ENCODE peak calls at places on chromosomes 4 and X, in four cellular contexts. G, M, Q and U are unnamed samples.

GRCh38 chrX:2497961-2498780 is 2.6 kb downstream of the DHRSX start:
- DNase-seq in M (peak), Q (peak), G (no peak), U (peak)

GRCh38 chr4:41160010-41160789 is 54.1 kb downstream of the APBB2 start:
- DNase-seq in G (no peak), Q (peak), M (peak), U (no peak)

GRCh38 chr4:56506110-56506705 is 617 bp downstream of the ARL9 start:
- DNase-seq in Q (peak), G (peak), M (no peak), U (no peak)

GRCh38 chrX:7586126-7586525 is 256.8 kb upstream of the VCX start:
- DNase-seq in Q (peak), G (peak), M (peak), U (peak)

GRCh38 chr4:145656156-145656555 is 23.8 kb upstream of the C4orf51 start:
- DNase-seq in G (no peak), M (no peak), Q (no peak), U (no peak)

GRCh38 chrX:14964500-14964899 is 91.3 kb downstream of the MOSPD2 start:
- DNase-seq in G (no peak), Q (peak), M (no peak), U (no peak)

GRCh38 chr4:128381748-128382559 is 94.3 kb upstream of the PGRMC2 start:
- DNase-seq in G (no peak), M (no peak), Q (no peak), U (no peak)

GRCh38 chrX:56113785-56114436 is 118.2 kb upstream of the KLF8 start:
- DNase-seq in M (no peak), G (peak), Q (no peak), U (no peak)

GRCh38 chr4:147362868-147363440 is 117.9 kb upstream of the EDNRA start:
- DNase-seq in G (no peak), Q (peak), M (no peak), U (no peak)

GRCh38 chrX:153766098-153766817 is 2.2 kb downstream of the PLXNB3 start:
- DNase-seq in Q (peak), M (no peak), G (peak), U (no peak)